ENCODE peak calls at places on chromosomes 6 and 20, in six cellular contexts. Q is B cell; K is NCI-H345; F is fibroblast of the conjunctiva; B is Calu3; G is effector CD4-positive, alpha-beta T cell. C is an unnamed sample.

GRCh38 chr6:154619183-154619582 is 108.7 kb upstream of the CNKSR3 start:
- DNase-seq in F (no peak), G (no peak), K (peak), B (no peak), Q (no peak), C (no peak)

GRCh38 chr6:164005312-164005711 is 590.8 kb downstream of the QKI start:
- DNase-seq in Q (no peak), F (no peak), B (no peak), G (no peak), K (no peak), C (no peak)

GRCh38 chr6:37865534-37865933 is 46.0 kb downstream of the ZFAND3 start:
- DNase-seq in Q (no peak), K (no peak), B (no peak), G (no peak), F (no peak), C (no peak)

GRCh38 chr6:166775180-166775922 is 148.3 kb upstream of the RPS6KA2 start:
- DNase-seq in K (peak), Q (peak), F (peak), G (peak), B (peak), C (peak)

GRCh38 chr20:36085686-36086267 is 68.8 kb upstream of the EPB41L1 start:
- DNase-seq in B (peak), G (no peak), F (no peak), Q (no peak), K (no peak), C (no peak)

GRCh38 chr6:33592595-33593413 is 12.7 kb upstream of the BAK1 start:
- DNase-seq in B (no peak), Q (peak), G (no peak), F (no peak), K (no peak), C (peak)

GRCh38 chr6:144104898-144105487 is 9.6 kb upstream of the SF3B5 start:
- DNase-seq in B (peak), F (peak), Q (peak), G (peak), K (peak), C (peak)

GRCh38 chr20:46040902-46041535 is 12.0 kb downstream of the SLC12A5 start:
- DNase-seq in Q (peak), G (peak), F (no peak), K (no peak), B (peak), C (peak)

GRCh38 chr6:127298475-127298874 is 31.8 kb downstream of the RNF146 start:
- DNase-seq in B (no peak), K (no peak), G (no peak), Q (no peak), F (no peak), C (no peak)

GRCh38 chr6:33456156-33456555 is 1.8 kb downstream of the ZBTB9 start:
- DNase-seq in B (no peak), K (no peak), G (no peak), Q (no peak), F (no peak), C (no peak)

GRCh38 chr6:131348572-131348971 is 213.3 kb downstream of the AKAP7 start:
- DNase-seq in F (no peak), G (no peak), B (no peak), Q (no peak), K (no peak), C (no peak)

GRCh38 chr20:51583073-51583472 is 40.6 kb upstream of the NFATC2 start:
- DNase-seq in G (no peak), B (no peak), F (no peak), K (peak), Q (no peak), C (no peak)

GRCh38 chr6:112007254-112007653 is 46.6 kb upstream of the CCN6 start:
- DNase-seq in F (no peak), G (no peak), B (no peak), Q (no peak), K (no peak), C (no peak)

GRCh38 chr6:149094934-149095341 is 222.6 kb upstream of the TAB2 start:
- DNase-seq in K (no peak), F (no peak), B (no peak), Q (no peak), G (no peak), C (peak)

GRCh38 chr6:138017156-138017757 is 90.0 kb downstream of the PERP start:
- DNase-seq in G (no peak), Q (no peak), F (no peak), B (no peak), K (peak), C (no peak)

GRCh38 chr6:150631982-150632642 is 32.4 kb downstream of the PLEKHG1 start:
- DNase-seq in B (no peak), G (no peak), K (no peak), F (no peak), Q (no peak), C (no peak)

GRCh38 chr6:6788394-6789020 is 200.0 kb downstream of the LY86 start:
- DNase-seq in G (no peak), B (no peak), F (no peak), Q (peak), K (no peak), C (no peak)

GRCh38 chr6:7391244-7391643 is 1.6 kb downstream of the RIOK1 start:
- DNase-seq in Q (no peak), F (no peak), K (no peak), G (no peak), B (no peak), C (no peak)

GRCh38 chr20:59055302-59055701 is 12.7 kb upstream of the PRELID3B start:
- DNase-seq in K (no peak), F (no peak), Q (peak), G (no peak), B (peak), C (peak)

GRCh38 chr20:7775072-7775471 is 165.2 kb downstream of the HAO1 start:
- DNase-seq in F (peak), Q (no peak), B (no peak), G (no peak), K (no peak), C (no peak)

GRCh38 chr20:38579219-38579618 is 1.8 kb upstream of the ADIG start:
- DNase-seq in G (no peak), B (no peak), K (no peak), Q (no peak), F (no peak), C (no peak)

GRCh38 chr6:44338228-44339122 is 4.0 kb upstream of the SPATS1 start:
- DNase-seq in Q (peak), K (peak), B (peak), F (peak), G (peak), C (peak)

GRCh38 chr6:21022343-21023107 is 488.3 kb downstream of the CDKAL1 start:
- DNase-seq in Q (peak), G (no peak), K (peak), B (peak), F (no peak), C (no peak)

GRCh38 chr6:31736026-31736767 is at the start of gene CLIC1:
- DNase-seq in Q (peak), G (peak), B (peak), K (peak), F (peak), C (peak)

GRCh38 chr20:7980332-7981046 is 39.1 kb downstream of the TMX4 start:
- DNase-seq in B (peak), K (peak), F (peak), Q (peak), G (no peak), C (no peak)

GRCh38 chr20:297925-298754 is 770 bp downstream of the ZCCHC3 start:
- DNase-seq in G (peak), K (peak), Q (peak), F (peak), B (peak), C (peak)

GRCh38 chr6:111989743-111990142 is 64.2 kb upstream of the CCN6 start:
- DNase-seq in G (no peak), B (no peak), F (no peak), K (no peak), Q (peak), C (peak)

GRCh38 chr20:23118144-23118543 is 32.0 kb upstream of the CD93 start:
- DNase-seq in F (no peak), Q (no peak), K (no peak), G (no peak), B (no peak), C (no peak)

GRCh38 chr6:31203345-31203979 is 33.0 kb upstream of the POU5F1 start:
- DNase-seq in Q (peak), B (peak), K (peak), G (peak), F (peak), C (no peak)

GRCh38 chr20:12591949-12592470 is 416.8 kb upstream of the SPTLC3 start:
- DNase-seq in B (no peak), G (no peak), K (peak), Q (no peak), F (no peak), C (no peak)

GRCh38 chr20:22531056-22531615 is 53.2 kb downstream of the FOXA2 start:
- DNase-seq in G (no peak), K (no peak), F (no peak), B (no peak), Q (no peak), C (no peak)

GRCh38 chr6:153038378-153038777 is 35.9 kb upstream of the MTRF1L start:
- DNase-seq in K (no peak), B (no peak), G (no peak), F (no peak), Q (no peak), C (no peak)

GRCh38 chr6:82953871-82954270 is 111.8 kb downstream of the UBE3D start:
- DNase-seq in G (no peak), K (no peak), B (no peak), Q (no peak), F (no peak), C (no peak)

GRCh38 chr6:110430236-110430635 is 14.9 kb upstream of the DDO start:
- DNase-seq in Q (no peak), G (no peak), B (no peak), F (no peak), K (peak), C (no peak)

GRCh38 chr6:7264041-7264440 is 49.0 kb downstream of the SSR1 start:
- DNase-seq in Q (no peak), F (no peak), B (no peak), G (no peak), K (no peak), C (no peak)

C was measured in central memory CD4-positive, alpha-beta T cell.